ENCODE peak calls at places on chromosomes 11 and 22, in five cellular contexts. S is activated T-helper 1 cell treated with Interleukin-2 at 50 U/mL for 16 hours, T is IMR-90, Q is GM04503, I is NCI-H1105 treated with DMSO at 0.1 percent for 48 hours. W is an unnamed sample.

GRCh38 chr11:117818036-117818858 is 6.3 kb downstream of the FXYD2 start:
- DNase-seq in S (no peak), T (peak; percentile 56), Q (no peak), I (no peak), W (no peak)

GRCh38 chr11:64072403-64072802 is 36.7 kb downstream of the FLRT1 start:
- DNase-seq in S (no peak), T (no peak), Q (no peak), I (no peak), W (no peak)

GRCh38 chr22:44437493-44438015 is 60.5 kb downstream of the RTL6 start:
- DNase-seq in S (no peak), T (peak; percentile 23), Q (no peak), I (no peak), W (no peak)

GRCh38 chr22:28417426-28417825 is 262.2 kb downstream of the TTC28 start:
- DNase-seq in S (no peak), T (no peak), Q (no peak), I (no peak), W (no peak)

GRCh38 chr22:50146440-50147228 is 23.9 kb upstream of the PANX2 start:
- DNase-seq in S (no peak), T (peak; percentile 71), Q (no peak), I (no peak), W (peak; percentile 24)

GRCh38 chr22:41074466-41074865 is 17.9 kb upstream of the EP300 start:
- DNase-seq in S (no peak), T (no peak), Q (no peak), I (no peak), W (no peak)

GRCh38 chr22:50148991-50149721 is 21.4 kb upstream of the PANX2 start:
- DNase-seq in S (peak; percentile 60), T (peak; percentile 45), Q (no peak), I (peak; percentile 7), W (no peak)

GRCh38 chr11:119907934-119908760 is 179.1 kb upstream of the NECTIN1 start:
- DNase-seq in S (no peak), T (no peak), Q (no peak), I (no peak), W (no peak)

GRCh38 chr22:18152519-18152918 is 2.5 kb downstream of the USP18 start:
- DNase-seq in S (no peak), T (no peak), Q (no peak), I (no peak), W (no peak)

GRCh38 chr11:94544582-94544831 is 786 bp downstream of the FUT4 start:
- DNase-seq in S (no peak), T (no peak), Q (no peak), I (no peak), W (no peak)

GRCh38 chr11:35994421-35994820 is 50.6 kb downstream of the LDLRAD3 start:
- DNase-seq in S (no peak), T (no peak), Q (no peak), I (no peak), W (no peak)

GRCh38 chr11:93694586-93694985 is 33.1 kb downstream of the CEP295 start:
- DNase-seq in S (no peak), T (no peak), Q (no peak), I (no peak), W (no peak)

GRCh38 chr22:19756288-19757128 is 4.1 kb upstream of the TBX1 start:
- DNase-seq in S (peak; percentile 60), T (no peak), Q (no peak), I (peak; percentile 3), W (no peak)

GRCh38 chr11:26847459-26847858 is 125.6 kb upstream of the SLC5A12 start:
- DNase-seq in S (no peak), T (no peak), Q (peak; percentile 51), I (no peak), W (no peak)

GRCh38 chr11:132942611-132943324 is 589.5 kb downstream of the OPCML start:
- DNase-seq in S (no peak), T (no peak), Q (no peak), I (no peak), W (no peak)

GRCh38 chr11:43943357-43943930 is 1.0 kb downstream of the C11orf96 start:
- DNase-seq in S (no peak), T (peak; percentile 17), Q (no peak), I (no peak), W (no peak)

GRCh38 chr11:130633466-130633865 is 185.0 kb downstream of the ADAMTS15 start:
- DNase-seq in S (no peak), T (peak; percentile 67), Q (no peak), I (no peak), W (no peak)

GRCh38 chr11:76567261-76567660 is 103.3 kb downstream of the LRRC32 start:
- DNase-seq in S (no peak), T (no peak), Q (no peak), I (no peak), W (no peak)

GRCh38 chr11:1073261-1073724 is 1.4 kb upstream of the MUC2 start:
- DNase-seq in S (no peak), T (peak; percentile 46), Q (no peak), I (no peak), W (peak; percentile 8)